ENCODE peak calls at places on chromosomes 4 and X, in seven cellular contexts. Y, R, S, I, N, A and L are unnamed samples.

GRCh38 chrX:137428777-137429564 is 137.0 kb upstream of the ZIC3 start:
- DNase-seq in Y (no peak), R (no peak), S (no peak), I (no peak), N (no peak), A (no peak), L (no peak)

GRCh38 chr4:113502476-113502875 is 259.1 kb downstream of the CAMK2D start:
- DNase-seq in Y (no peak), R (no peak), S (no peak), I (no peak), N (no peak), A (no peak), L (no peak)

GRCh38 chr4:76691767-76692689 is 205.9 kb downstream of the SOWAHB start:
- DNase-seq in Y (no peak), R (no peak), S (no peak), I (no peak), N (no peak), A (no peak), L (no peak)

GRCh38 chr4:36079666-36080065 is 164.6 kb downstream of the ARAP2 start:
- DNase-seq in Y (no peak), R (no peak), S (no peak), I (no peak), N (no peak), A (no peak), L (no peak)

GRCh38 chrX:138711399-138712347 is at the start of gene FGF13:
- DNase-seq in Y (no peak), R (no peak), S (peak), I (peak), N (peak), A (no peak), L (no peak)

GRCh38 chr4:128424524-128425195 is 137.0 kb upstream of the PGRMC2 start:
- DNase-seq in Y (no peak), R (no peak), S (no peak), I (no peak), N (no peak), A (peak), L (no peak)

GRCh38 chr4:150769235-150769634 is 187.3 kb downstream of the MAB21L2 start:
- DNase-seq in Y (peak), R (no peak), S (peak), I (no peak), N (no peak), A (peak), L (peak)

GRCh38 chr4:88818650-88819470 is 121.2 kb upstream of the NAP1L5 start:
- DNase-seq in Y (peak), R (peak), S (peak), I (peak), N (no peak), A (peak), L (no peak)